ENCODE peak calls at places on chromosomes 4 and X, in nine cellular contexts. N is GM23338, J is Panc1, L is SK-N-SH, C is GM12878, Y is K562, S is HepG2, U is A549, I is HL-60. R is an unnamed sample.

GRCh38 chr4:98687876-98688275 is 29.5 kb upstream of the TSPAN5 start:
- DNase-seq in N (no peak), J (no peak), L (no peak), C (no peak), Y (no peak), S (no peak), U (no peak), I (no peak), R (no peak)

GRCh38 chr4:110618091-110619000 is 4.5 kb downstream of the PITX2 start:
- DNase-seq in N (peak; percentile 86), J (no peak), L (no peak), C (no peak), Y (no peak), S (no peak), U (no peak), I (no peak), R (no peak)

GRCh38 chr4:114964016-114964415 is 149.4 kb downstream of the NDST4 start:
- DNase-seq in N (no peak), J (no peak), L (no peak), C (no peak), Y (no peak), S (no peak), U (no peak), I (no peak), R (no peak)

GRCh38 chrX:71105638-71106037 is 902 bp downstream of the CXorf65 start:
- DNase-seq in N (no peak), J (no peak), L (no peak), C (no peak), Y (no peak), S (no peak), U (no peak), I (no peak), R (no peak)

GRCh38 chr4:161919442-161920220 is 244.2 kb downstream of the FSTL5 start:
- DNase-seq in N (no peak), J (no peak), L (no peak), C (no peak), Y (no peak), S (no peak), U (no peak), I (no peak), R (no peak)

GRCh38 chr4:177596035-177596434 is 153.8 kb upstream of the AGA start:
- DNase-seq in N (no peak), J (peak; percentile 53), L (peak; percentile 6), C (no peak), Y (peak; percentile 4), S (peak; percentile 2), U (peak; percentile 48), I (peak; percentile 5), R (peak; percentile 76)

GRCh38 chr4:153785830-153786721 is 2.8 kb downstream of the SFRP2 start:
- DNase-seq in N (peak; percentile 70), J (peak; percentile 10), L (peak; percentile 34), C (no peak), Y (no peak), S (peak; percentile 3), U (peak; percentile 14), I (no peak), R (peak; percentile 26)

GRCh38 chr4:98661356-98662054 is 3.1 kb upstream of the TSPAN5 start:
- DNase-seq in N (peak; percentile 48), J (no peak), L (no peak), C (no peak), Y (no peak), S (no peak), U (no peak), I (no peak), R (peak; percentile 74)

GRCh38 chr4:82901129-82901718 is 689 bp downstream of the THAP9 start:
- DNase-seq in N (no peak), J (no peak), L (no peak), C (no peak), Y (no peak), S (no peak), U (no peak), I (no peak), R (no peak)

GRCh38 chr4:109665783-109666455 is 37.3 kb downstream of the CASP6 start:
- DNase-seq in N (no peak), J (no peak), L (no peak), C (no peak), Y (no peak), S (no peak), U (no peak), I (no peak), R (no peak)

GRCh38 chrX:104098151-104098808 is 14.0 kb upstream of the ZCCHC18 start:
- DNase-seq in N (peak; percentile 69), J (peak; percentile 48), L (peak; percentile 52), C (no peak), Y (peak; percentile 38), S (peak; percentile 22), U (peak; percentile 79), I (peak; percentile 57), R (peak; percentile 60)

GRCh38 chr4:183342541-183343533 is 20.6 kb upstream of the CLDN24 start:
- DNase-seq in N (peak; percentile 42), J (no peak), L (peak; percentile 48), C (no peak), Y (no peak), S (no peak), U (no peak), I (no peak), R (no peak)

GRCh38 chr4:98226396-98226795 is 34.8 kb upstream of the RAP1GDS1 start:
- DNase-seq in N (no peak), J (no peak), L (no peak), C (no peak), Y (no peak), S (no peak), U (no peak), I (no peak), R (no peak)

GRCh38 chrX:153336988-153337387 is 3.0 kb downstream of the ZNF275 start:
- DNase-seq in N (no peak), J (no peak), L (no peak), C (no peak), Y (no peak), S (no peak), U (no peak), I (no peak), R (no peak)

GRCh38 chrX:12319955-12320354 is 181.7 kb downstream of the FRMPD4 start:
- DNase-seq in N (no peak), J (no peak), L (no peak), C (no peak), Y (no peak), S (no peak), U (no peak), I (no peak), R (no peak)

GRCh38 chr4:149706942-149707341 is 108.7 kb downstream of the IQCM start:
- DNase-seq in N (no peak), J (no peak), L (no peak), C (no peak), Y (no peak), S (no peak), U (no peak), I (no peak), R (no peak)

GRCh38 chrX:24298191-24298590 is 15.7 kb downstream of the SUPT20HL2 start:
- DNase-seq in N (no peak), J (no peak), L (peak; percentile 21), C (no peak), Y (no peak), S (no peak), U (peak; percentile 7), I (no peak), R (no peak)

GRCh38 chr4:85777908-85778808 is 303.2 kb downstream of the ARHGAP24 start:
- DNase-seq in N (no peak), J (no peak), L (no peak), C (peak; percentile 59), Y (no peak), S (no peak), U (no peak), I (no peak), R (no peak)

GRCh38 chr4:85780664-85781063 is 305.7 kb downstream of the ARHGAP24 start:
- DNase-seq in N (no peak), J (no peak), L (no peak), C (no peak), Y (no peak), S (no peak), U (no peak), I (no peak), R (no peak)

GRCh38 chr4:85776579-85776978 is 301.6 kb downstream of the ARHGAP24 start:
- DNase-seq in N (no peak), J (no peak), L (no peak), C (no peak), Y (no peak), S (no peak), U (no peak), I (no peak), R (peak; percentile 24)

GRCh38 chr4:85779165-85779564 is 304.2 kb downstream of the ARHGAP24 start:
- DNase-seq in N (no peak), J (no peak), L (no peak), C (no peak), Y (no peak), S (no peak), U (no peak), I (no peak), R (no peak)

GRCh38 chr4:85778809-85779124 is 303.8 kb downstream of the ARHGAP24 start:
- DNase-seq in N (no peak), J (no peak), L (no peak), C (no peak), Y (no peak), S (no peak), U (no peak), I (no peak), R (no peak)
- TF ChIP-seq REST in N (no peak), J (no peak), L (no peak), C (no peak), Y (no peak), S (no peak), U (no peak), I (no peak), R (no peak)

GRCh38 chr4:59838236-59838635 is 1361.9 kb upstream of the ADGRL3 start:
- DNase-seq in N (no peak), J (no peak), L (no peak), C (no peak), Y (no peak), S (no peak), U (no peak), I (no peak), R (no peak)

DNA sequence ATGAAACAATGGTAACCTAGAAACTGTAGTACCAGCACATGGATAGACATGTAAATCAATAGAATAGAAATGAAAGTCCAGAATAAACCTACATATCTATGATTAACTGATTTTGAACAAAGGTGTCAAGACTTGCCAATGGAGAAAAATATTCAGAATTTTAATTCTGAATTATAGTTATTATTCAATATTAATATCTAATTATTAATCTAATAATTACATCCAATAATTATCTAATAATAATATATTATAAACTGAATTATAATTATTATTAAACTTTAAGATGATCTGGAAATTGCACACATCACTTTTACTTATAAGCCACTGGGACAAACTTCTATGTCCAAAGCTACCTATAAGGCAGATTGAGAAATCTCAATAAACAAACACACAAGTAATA is 1365.2 kb upstream of the ADGRL3 start:
- DNase-seq in N (no peak), J (no peak), L (no peak), C (no peak), Y (no peak), S (no peak), U (no peak), I (no peak), R (no peak)
- TF ChIP-seq REST in N (no peak), J (no peak), L (no peak), C (no peak), Y (no peak), S (no peak), U (no peak), I (no peak), R (no peak)

GRCh38 chr4:20687894-20688293 is 12.4 kb upstream of the PACRGL start:
- DNase-seq in N (no peak), J (no peak), L (no peak), C (no peak), Y (no peak), S (no peak), U (no peak), I (no peak), R (no peak)
- TF ChIP-seq REST in N (no peak), J (no peak), L (no peak), C (no peak), Y (no peak), S (no peak), U (no peak), I (no peak), R (no peak)

GRCh38 chr4:37666625-37667071 is 19.5 kb downstream of the RELL1 start:
- DNase-seq in N (peak; percentile 22), J (peak; percentile 92), L (no peak), C (no peak), Y (no peak), S (peak; percentile 61), U (peak; percentile 87), I (no peak), R (peak; percentile 96)
- TF ChIP-seq REST in N (no peak), J (no peak), L (peak; percentile 18), C (no peak), Y (no peak), S (no peak), U (no peak), I (no peak), R (no peak)

R was measured in HCT116.